ENCODE peak calls at places on chromosome 11, in eight cellular contexts. K, O, X, I, V, R, M and C are unnamed samples.

GRCh38 chr11:5210376-5210885 is 9.9 kb upstream of the OR51V1 start:
- DNase-seq in V (no peak), M (no peak), K (no peak), I (no peak), X (no peak), R (no peak), O (no peak), C (no peak)

GRCh38 chr11:81700061-81700460 is 1033.6 kb downstream of the FAM181B start:
- DNase-seq in X (peak), V (no peak), K (no peak), I (no peak), R (no peak), O (no peak), M (no peak), C (no peak)

GRCh38 chr11:64713781-64714363 is 9.1 kb downstream of the NRXN2 start:
- DNase-seq in V (no peak), R (peak), K (no peak), M (no peak), X (no peak), O (no peak), I (no peak), C (no peak)

GRCh38 chr11:73334244-73335203 is 26.4 kb downstream of the ARHGEF17 start:
- DNase-seq in V (no peak), K (no peak), M (no peak), R (peak), X (peak), O (peak), I (peak), C (peak)

GRCh38 chr11:69014936-69015549 is 2.0 kb upstream of the MRGPRF start:
- DNase-seq in R (no peak), X (no peak), I (no peak), O (no peak), K (no peak), M (no peak), V (no peak), C (no peak)

GRCh38 chr11:63858628-63859550 is 20.0 kb downstream of the MARK2 start:
- DNase-seq in K (no peak), O (no peak), M (no peak), V (no peak), R (no peak), I (peak), X (peak), C (no peak)

GRCh38 chr11:32435152-32435480 is 223 bp downstream of the WT1 start:
- DNase-seq in M (no peak), R (no peak), O (no peak), I (no peak), K (no peak), X (peak), V (no peak), C (peak)

GRCh38 chr11:69918938-69919650 is 99.9 kb upstream of the FGF3 start:
- DNase-seq in R (peak), X (peak), V (no peak), I (no peak), O (peak), K (peak), M (peak), C (peak)

GRCh38 chr11:101053492-101053891 is 76.1 kb downstream of the PGR start:
- DNase-seq in I (no peak), V (no peak), X (no peak), R (no peak), O (no peak), M (no peak), K (no peak), C (no peak)

GRCh38 chr11:46363455-46363920 is 16.2 kb downstream of the DGKZ start:
- DNase-seq in K (peak), V (no peak), I (no peak), O (peak), R (no peak), M (no peak), X (no peak), C (peak)

GRCh38 chr11:65134240-65134951 is at the start of gene SYVN1:
- DNase-seq in X (peak), I (peak), R (peak), M (peak), V (peak), K (peak), O (peak), C (peak)

GRCh38 chr11:131198161-131198560 is 172.3 kb upstream of the NTM start:
- DNase-seq in V (no peak), I (no peak), X (no peak), R (no peak), O (no peak), M (no peak), K (no peak), C (no peak)

GRCh38 chr11:130418210-130418609 is 10.2 kb downstream of the ADAMTS8 start:
- DNase-seq in M (no peak), O (no peak), R (no peak), V (no peak), X (no peak), K (peak), I (no peak), C (no peak)

GRCh38 chr11:12539570-12539969 is 134.7 kb upstream of the TEAD1 start:
- DNase-seq in M (no peak), X (peak), I (peak), K (no peak), O (no peak), R (no peak), V (no peak), C (no peak)

GRCh38 chr11:60887531-60887930 is 18.9 kb downstream of the PRPF19 start:
- DNase-seq in K (no peak), V (no peak), I (no peak), R (peak), X (peak), M (no peak), O (peak), C (peak)

GRCh38 chr11:115145316-115145715 is 358.9 kb downstream of the CADM1 start:
- DNase-seq in V (no peak), R (no peak), I (no peak), X (no peak), M (no peak), K (no peak), O (no peak), C (peak)

GRCh38 chr11:1150769-1151365 is 6.9 kb upstream of the MUC5AC start:
- DNase-seq in X (peak), R (no peak), I (no peak), M (no peak), K (no peak), V (no peak), O (no peak), C (peak)

GRCh38 chr11:15059132-15059531 is 14.3 kb upstream of the CALCB start:
- DNase-seq in X (no peak), M (no peak), R (no peak), I (no peak), K (no peak), O (no peak), V (no peak), C (no peak)

GRCh38 chr11:55895216-55895615 is 12.1 kb downstream of the TRIM51 start:
- DNase-seq in X (no peak), I (no peak), M (no peak), V (no peak), R (no peak), O (peak), K (no peak), C (no peak)

GRCh38 chr11:46279393-46280099 is 2.1 kb downstream of the CREB3L1 start:
- DNase-seq in K (peak), O (peak), M (no peak), R (no peak), V (no peak), I (no peak), X (peak), C (peak)